ENCODE peak calls at places on chromosome 3, in seven cellular contexts. W, R, I, N, F, J and D are unnamed samples.
A peak's percentile ranks its signal among the peaks of the same experiment; 100 is the strongest.

GRCh38 chr3:20773320-20773984 is 587.4 kb upstream of the SGO1 start:
- DNase-seq in W (no peak), R (no peak), I (no peak), N (no peak), F (no peak), J (no peak), D (peak; percentile 0)

GRCh38 chr3:107951111-107951510 is 139.7 kb downstream of the CD47 start:
- DNase-seq in W (no peak), R (no peak), I (no peak), N (no peak), F (no peak), J (no peak), D (no peak)

GRCh38 chr3:136862611-136862951 is 573 bp downstream of the NCK1 start:
- DNase-seq in W (peak; percentile 57), R (no peak), I (peak; percentile 73), N (peak; percentile 56), F (no peak), J (peak; percentile 85), D (peak; percentile 87)

GRCh38 chr3:136162322-136162721 is 33.8 kb downstream of the MSL2 start:
- DNase-seq in W (no peak), R (no peak), I (no peak), N (no peak), F (no peak), J (no peak), D (no peak)

GRCh38 chr3:194727435-194728128 is 41.9 kb downstream of the FAM43A start:
- DNase-seq in W (peak; percentile 80), R (no peak), I (peak; percentile 88), N (no peak), F (no peak), J (no peak), D (peak; percentile 40)

GRCh38 chr3:61417352-61417751 is 144.0 kb upstream of the PTPRG start:
- DNase-seq in W (no peak), R (no peak), I (no peak), N (no peak), F (no peak), J (no peak), D (no peak)

GRCh38 chr3:100386437-100387064 is 14.3 kb downstream of the TOMM70 start:
- DNase-seq in W (peak; percentile 35), R (no peak), I (peak; percentile 29), N (no peak), F (no peak), J (no peak), D (no peak)

GRCh38 chr3:160169139-160169830 is 55.9 kb upstream of the C3orf80 start:
- DNase-seq in W (peak; percentile 95), R (no peak), I (peak; percentile 91), N (no peak), F (no peak), J (no peak), D (peak; percentile 19)

GRCh38 chr3:196357905-196358304 is 19.7 kb upstream of the TM4SF19 start:
- DNase-seq in W (no peak), R (no peak), I (no peak), N (no peak), F (no peak), J (no peak), D (no peak)

GRCh38 chr3:58018892-58019291 is 10.7 kb downstream of the FLNB start:
- DNase-seq in W (no peak), R (no peak), I (no peak), N (no peak), F (no peak), J (no peak), D (no peak)

GRCh38 chr3:60989893-60990740 is 261.1 kb downstream of the FHIT start:
- DNase-seq in W (no peak), R (no peak), I (no peak), N (no peak), F (no peak), J (no peak), D (peak; percentile 49)

GRCh38 chr3:101976473-101976872 is 127.2 kb downstream of the NFKBIZ start:
- DNase-seq in W (no peak), R (no peak), I (no peak), N (no peak), F (no peak), J (no peak), D (no peak)

GRCh38 chr3:33211444-33211843 is 7.2 kb downstream of the SUSD5 start:
- DNase-seq in W (peak; percentile 88), R (no peak), I (peak; percentile 87), N (no peak), F (no peak), J (no peak), D (no peak)

GRCh38 chr3:10007126-10007782 is 19.0 kb upstream of the FANCD2 start:
- DNase-seq in W (no peak), R (no peak), I (no peak), N (no peak), F (no peak), J (no peak), D (no peak)

GRCh38 chr3:10004960-10005564 is 18.4 kb upstream of the EMC3 start:
- DNase-seq in W (no peak), R (no peak), I (no peak), N (no peak), F (no peak), J (no peak), D (no peak)

GRCh38 chr3:10008588-10009344 is 17.5 kb upstream of the FANCD2 start:
- DNase-seq in W (peak; percentile 68), R (peak; percentile 73), I (peak; percentile 89), N (peak; percentile 86), F (no peak), J (peak; percentile 87), D (peak; percentile 81)

GRCh38 chr3:10006048-10006761 is 19.6 kb upstream of the EMC3 start:
- DNase-seq in W (no peak), R (no peak), I (no peak), N (no peak), F (no peak), J (no peak), D (no peak)

DNA sequence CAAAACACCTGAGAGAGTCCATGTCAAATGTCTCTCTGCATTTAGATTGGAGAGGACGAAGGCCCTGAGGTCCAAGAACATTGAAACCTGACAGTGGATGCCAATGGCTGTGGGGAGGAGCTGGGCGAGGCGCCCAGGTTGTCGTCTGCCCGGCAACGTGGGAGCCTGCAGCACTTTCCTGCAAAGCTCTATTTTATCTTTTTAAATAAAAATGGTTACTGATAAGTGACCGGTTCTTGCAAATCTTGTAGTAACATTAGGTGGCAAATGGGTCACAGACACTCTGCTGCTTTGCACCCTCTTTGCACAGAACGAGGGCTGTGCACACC is 19.5 kb upstream of the FANCD2 start:
- DNase-seq in W (no peak), R (no peak), I (no peak), N (no peak), F (no peak), J (no peak), D (no peak)
- H3K18ac ChIP-seq in W (no peak overlapping the region), R (no peak overlapping the region), I (no peak overlapping the region), N (no peak overlapping the region), F (no peak overlapping the region), J (no peak overlapping the region), D (no peak overlapping the region)

GRCh38 chr3:149604125-149604851 is 53.5 kb downstream of the WWTR1 start:
- DNase-seq in W (peak; percentile 44), R (no peak), I (no peak), N (peak; percentile 63), F (no peak), J (peak; percentile 61), D (peak; percentile 62)
- H2BK120ac ChIP-seq in W (peak overlapping the region; percentile 59), R (no peak overlapping the region), I (no peak overlapping the region), N (no peak overlapping the region), F (no peak overlapping the region), J (no peak overlapping the region), D (no peak overlapping the region)

GRCh38 chr3:8567784-8568575 is 66.4 kb downstream of the LMCD1 start:
- DNase-seq in W (no peak), R (no peak), I (no peak), N (no peak), F (no peak), J (no peak), D (no peak)

GRCh38 chr3:8574040-8574669 is 70.4 kb downstream of the SSUH2 start:
- DNase-seq in W (no peak), R (no peak), I (no peak), N (no peak), F (no peak), J (no peak), D (no peak)

GRCh38 chr3:8574670-8575322 is 69.8 kb downstream of the SSUH2 start:
- DNase-seq in W (no peak), R (no peak), I (no peak), N (no peak), F (no peak), J (no peak), D (no peak)

GRCh38 chr3:8573342-8573926 is 71.2 kb downstream of the SSUH2 start:
- DNase-seq in W (peak; percentile 43), R (no peak), I (no peak), N (no peak), F (no peak), J (no peak), D (no peak)

DNA sequence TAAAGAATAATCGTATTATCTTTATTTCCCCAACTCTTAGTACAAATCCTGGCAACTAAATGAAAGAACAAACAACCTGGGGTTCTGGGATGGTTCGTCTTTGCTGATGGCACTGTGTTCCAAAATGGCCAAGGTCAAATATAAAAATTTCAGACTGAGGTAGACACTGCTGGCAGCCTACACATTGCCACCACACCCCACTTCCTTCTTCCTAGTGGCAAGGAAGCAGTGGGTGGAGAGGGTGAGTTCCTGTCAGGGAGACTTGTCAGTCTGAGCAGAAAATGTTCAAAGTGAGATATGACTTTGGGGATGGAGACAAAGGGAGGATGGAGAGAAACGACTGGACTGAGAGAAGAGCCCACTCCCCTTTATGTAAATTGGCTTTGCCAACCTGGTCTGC is 69.6 kb downstream of the LMCD1 start:
- DNase-seq in W (no peak), R (no peak), I (no peak), N (no peak), F (no peak), J (no peak), D (no peak)
- H3K18ac ChIP-seq in W (no peak overlapping the region), R (no peak overlapping the region), I (no peak overlapping the region), N (no peak overlapping the region), F (no peak overlapping the region), J (no peak overlapping the region), D (no peak overlapping the region)

GRCh38 chr3:183375787-183376186 is 52.6 kb downstream of the MCF2L2 start:
- DNase-seq in W (no peak), R (no peak), I (no peak), N (no peak), F (no peak), J (no peak), D (no peak)
- H2BK120ac ChIP-seq in W (no peak overlapping the region), R (no peak overlapping the region), I (no peak overlapping the region), N (no peak overlapping the region), F (no peak overlapping the region), J (no peak overlapping the region), D (no peak overlapping the region)

GRCh38 chr3:123143669-123144411 is 57.9 kb upstream of the SEC22A start:
- DNase-seq in W (peak; percentile 5), R (no peak), I (no peak), N (peak; percentile 50), F (peak; percentile 38), J (peak; percentile 12), D (peak; percentile 79)

GRCh38 chr3:123137001-123137400 is 64.7 kb upstream of the SEC22A start:
- DNase-seq in W (no peak), R (no peak), I (no peak), N (no peak), F (no peak), J (no peak), D (peak; percentile 46)

GRCh38 chr3:123140591-123140990 is 61.2 kb upstream of the SEC22A start:
- DNase-seq in W (no peak), R (no peak), I (no peak), N (no peak), F (no peak), J (no peak), D (no peak)

GRCh38 chr3:123138819-123139517 is 62.8 kb upstream of the SEC22A start:
- DNase-seq in W (no peak), R (no peak), I (no peak), N (no peak), F (no peak), J (no peak), D (no peak)

GRCh38 chr3:123141276-123141675 is 60.5 kb upstream of the SEC22A start:
- DNase-seq in W (no peak), R (no peak), I (no peak), N (no peak), F (no peak), J (no peak), D (no peak)
- H3K18ac ChIP-seq in W (no peak overlapping the region), R (no peak overlapping the region), I (no peak overlapping the region), N (no peak overlapping the region), F (no peak overlapping the region), J (no peak overlapping the region), D (no peak overlapping the region)